ENCODE peak calls at places on chromosomes 16 and 17, in nine cellular contexts. H, Y, O, L, T, B, J, Z and G are unnamed samples.

GRCh38 chr17:7916799-7917198 is 710 bp upstream of the RNF227 start:
- DNase-seq in H (no peak), Y (peak), O (peak), L (no peak), T (no peak), B (no peak), J (no peak), Z (no peak), G (no peak)

GRCh38 chr17:4854181-4854681 is 21.1 kb downstream of the MINK1 start:
- DNase-seq in H (no peak), Y (peak), O (no peak), L (no peak), T (no peak), B (no peak), J (no peak), Z (no peak), G (no peak)

GRCh38 chr17:42406602-42407288 is 16.3 kb downstream of the CAVIN1 start:
- DNase-seq in H (no peak), Y (no peak), O (no peak), L (no peak), T (no peak), B (no peak), J (no peak), Z (no peak), G (no peak)

GRCh38 chr17:1580979-1581676 is 18.5 kb upstream of the PITPNA start:
- DNase-seq in H (no peak), Y (no peak), O (no peak), L (no peak), T (no peak), B (no peak), J (no peak), Z (no peak), G (no peak)

GRCh38 chr17:48647103-48647963 is 21.2 kb upstream of the HOXB9 start:
- DNase-seq in H (no peak), Y (no peak), O (peak), L (no peak), T (no peak), B (no peak), J (no peak), Z (no peak), G (no peak)

GRCh38 chr17:6551356-6551755 is 5.0 kb downstream of the PITPNM3 start:
- DNase-seq in H (no peak), Y (no peak), O (no peak), L (no peak), T (no peak), B (no peak), J (no peak), Z (no peak), G (no peak)

GRCh38 chr17:78640700-78641099 is 63.5 kb upstream of the DNAH17 start:
- DNase-seq in H (no peak), Y (no peak), O (no peak), L (no peak), T (no peak), B (no peak), J (no peak), Z (no peak), G (no peak)

GRCh38 chr16:28495098-28495793 is 803 bp downstream of the APOBR start:
- DNase-seq in H (no peak), Y (no peak), O (no peak), L (no peak), T (no peak), B (no peak), J (no peak), Z (no peak), G (no peak)

GRCh38 chr17:6027342-6028024 is 42.7 kb upstream of the WSCD1 start:
- DNase-seq in H (no peak), Y (no peak), O (no peak), L (no peak), T (no peak), B (no peak), J (no peak), Z (no peak), G (no peak)

GRCh38 chr16:64736887-64737286 is 385.0 kb downstream of the CDH11 start:
- DNase-seq in H (no peak), Y (no peak), O (no peak), L (no peak), T (peak), B (no peak), J (no peak), Z (no peak), G (no peak)

GRCh38 chr16:2357331-2357730 is 16.8 kb upstream of the ABCA3 start:
- DNase-seq in H (no peak), Y (no peak), O (no peak), L (no peak), T (no peak), B (no peak), J (no peak), Z (no peak), G (no peak)

GRCh38 chr16:3095869-3096268 is 3.2 kb downstream of the ZSCAN10 start:
- DNase-seq in H (no peak), Y (peak), O (no peak), L (peak), T (no peak), B (peak), J (no peak), Z (peak), G (peak)

GRCh38 chr17:6100146-6100545 is 30.0 kb downstream of the WSCD1 start:
- DNase-seq in H (peak), Y (no peak), O (no peak), L (no peak), T (no peak), B (no peak), J (no peak), Z (no peak), G (no peak)